ENCODE peak calls at places on chromosomes 7 and 10, in six cellular contexts. W is IMR-90; G is activated naive CD4-positive, alpha-beta T cell; U is nephron progenitor cell; R is activated effector memory CD4-positive, alpha-beta T cell treated with anti-CD3 and anti-CD28 coated beads, Interleukin-2, amount 50 U/mL, for 16 hours; X is NCI-H1417. J is an unnamed sample.

GRCh38 chr7:22782616-22783232 is 39.9 kb downstream of the TOMM7 start:
- DNase-seq in W (peak; percentile 54), X (peak; percentile 39), R (peak; percentile 87), U (peak; percentile 65), G (peak; percentile 47), J (no peak)

GRCh38 chr10:75722609-75723008 is 291.2 kb downstream of the LRMDA start:
- DNase-seq in G (no peak), X (no peak), R (no peak), U (no peak), W (no peak), J (no peak)

GRCh38 chr7:97623333-97623732 is 108.6 kb upstream of the TAC1 start:
- DNase-seq in R (no peak), G (no peak), U (no peak), X (no peak), W (no peak), J (no peak)

GRCh38 chr7:7576344-7576743 is 9.7 kb downstream of the MIOS start:
- DNase-seq in R (no peak), W (no peak), X (no peak), U (no peak), G (no peak), J (no peak)

GRCh38 chr10:71547290-71547689 is 150.6 kb downstream of the CDH23 start:
- DNase-seq in U (no peak), X (no peak), G (no peak), W (no peak), R (no peak), J (no peak)

GRCh38 chr7:157808042-157808441 is 471.2 kb downstream of the DNAJB6 start:
- DNase-seq in U (no peak), G (no peak), W (no peak), R (no peak), X (no peak), J (no peak)

GRCh38 chr7:82506702-82507101 is 63.1 kb upstream of the CACNA2D1 start:
- DNase-seq in X (peak; percentile 67), U (peak; percentile 5), W (peak; percentile 62), R (no peak), G (no peak), J (no peak)

GRCh38 chr7:2530076-2530967 is 10.7 kb downstream of the LFNG start:
- DNase-seq in U (no peak), X (peak; percentile 66), R (peak; percentile 90), G (peak; percentile 57), W (no peak), J (no peak)

GRCh38 chr10:44978570-44979280 is at the start of gene DEPP1:
- DNase-seq in U (peak; percentile 93), R (no peak), X (peak; percentile 97), G (no peak), W (peak; percentile 93), J (peak; percentile 66)

GRCh38 chr7:9718071-9718470 is 1255.6 kb upstream of the PHF14 start:
- DNase-seq in U (no peak), X (peak; percentile 20), W (no peak), G (no peak), R (no peak), J (no peak)

GRCh38 chr10:33100996-33101747 is 143.1 kb upstream of the ITGB1 start:
- DNase-seq in G (no peak), R (no peak), X (no peak), U (no peak), W (no peak), J (no peak)